ENCODE peak calls at places on chromosome 9, in six cellular contexts. One of them, this sample, is unnamed.

GRCh38 chr9:76369583-76369982 is 24.6 kb downstream of the RFK start:
- DNase-seq in NAMALWA: peak
- DNase-seq in IMR-90: peak
- DNase-seq in endodermal cell: peak
- DNase-seq in fibroblast of lung: peak
- DNase-seq in NCI-H1092: peak
- DNase-seq in this sample: no peak

GRCh38 chr9:98958271-98958989 is 14.7 kb downstream of the COL15A1 start:
- DNase-seq in NAMALWA: no peak
- DNase-seq in IMR-90: peak
- DNase-seq in endodermal cell: no peak
- DNase-seq in fibroblast of lung: peak
- DNase-seq in NCI-H1092: no peak
- DNase-seq in this sample: no peak

GRCh38 chr9:18905033-18905882 is 127.8 kb downstream of the SAXO1 start:
- DNase-seq in NAMALWA: no peak
- DNase-seq in IMR-90: peak
- DNase-seq in endodermal cell: no peak
- DNase-seq in fibroblast of lung: peak
- DNase-seq in NCI-H1092: no peak
- DNase-seq in this sample: no peak

GRCh38 chr9:91711755-91712591 is 238.1 kb downstream of the ROR2 start:
- DNase-seq in NAMALWA: peak
- DNase-seq in IMR-90: peak
- DNase-seq in endodermal cell: no peak
- DNase-seq in fibroblast of lung: no peak
- DNase-seq in NCI-H1092: no peak
- DNase-seq in this sample: no peak

GRCh38 chr9:618478-618877 is 223.0 kb upstream of the DMRT1 start:
- DNase-seq in NAMALWA: no peak
- DNase-seq in IMR-90: peak
- DNase-seq in endodermal cell: no peak
- DNase-seq in fibroblast of lung: peak
- DNase-seq in NCI-H1092: no peak
- DNase-seq in this sample: peak

GRCh38 chr9:15276328-15276969 is 30.6 kb downstream of the TTC39B start:
- DNase-seq in NAMALWA: no peak
- DNase-seq in IMR-90: no peak
- DNase-seq in endodermal cell: no peak
- DNase-seq in fibroblast of lung: no peak
- DNase-seq in NCI-H1092: no peak
- DNase-seq in this sample: no peak

GRCh38 chr9:90107021-90107771 is 502.4 kb downstream of the GADD45G start:
- DNase-seq in NAMALWA: no peak
- DNase-seq in IMR-90: no peak
- DNase-seq in endodermal cell: no peak
- DNase-seq in fibroblast of lung: no peak
- DNase-seq in NCI-H1092: peak
- DNase-seq in this sample: peak

GRCh38 chr9:71131145-71131544 is 9.7 kb upstream of the TRPM3 start:
- DNase-seq in NAMALWA: no peak
- DNase-seq in IMR-90: no peak
- DNase-seq in endodermal cell: no peak
- DNase-seq in fibroblast of lung: no peak
- DNase-seq in NCI-H1092: no peak
- DNase-seq in this sample: no peak

GRCh38 chr9:126514037-126514821 is 99.5 kb upstream of the LMX1B start:
- DNase-seq in NAMALWA: peak
- DNase-seq in IMR-90: peak
- DNase-seq in endodermal cell: peak
- DNase-seq in fibroblast of lung: peak
- DNase-seq in NCI-H1092: peak
- DNase-seq in this sample: no peak

GRCh38 chr9:12595400-12595799 is 97.8 kb upstream of the TYRP1 start:
- DNase-seq in NAMALWA: no peak
- DNase-seq in IMR-90: no peak
- DNase-seq in endodermal cell: no peak
- DNase-seq in fibroblast of lung: no peak
- DNase-seq in NCI-H1092: no peak
- DNase-seq in this sample: no peak

GRCh38 chr9:136190656-136191548 is 14.0 kb downstream of the LHX3 start:
- DNase-seq in NAMALWA: no peak
- DNase-seq in IMR-90: no peak
- DNase-seq in endodermal cell: no peak
- DNase-seq in fibroblast of lung: no peak
- DNase-seq in NCI-H1092: no peak
- DNase-seq in this sample: no peak

GRCh38 chr9:21682981-21683380 is 119.5 kb upstream of the MTAP start:
- DNase-seq in NAMALWA: no peak
- DNase-seq in IMR-90: peak
- DNase-seq in endodermal cell: no peak
- DNase-seq in fibroblast of lung: peak
- DNase-seq in NCI-H1092: no peak
- DNase-seq in this sample: peak

GRCh38 chr9:19641046-19641445 is 147.8 kb downstream of the SLC24A2 start:
- DNase-seq in NAMALWA: peak
- DNase-seq in IMR-90: no peak
- DNase-seq in endodermal cell: no peak
- DNase-seq in fibroblast of lung: peak
- DNase-seq in NCI-H1092: no peak
- DNase-seq in this sample: no peak

GRCh38 chr9:130320697-130321080 is 55.1 kb downstream of the HMCN2 start:
- DNase-seq in NAMALWA: no peak
- DNase-seq in IMR-90: no peak
- DNase-seq in endodermal cell: peak
- DNase-seq in fibroblast of lung: no peak
- DNase-seq in NCI-H1092: no peak
- DNase-seq in this sample: no peak

GRCh38 chr9:125854553-125855275 is 107.5 kb downstream of the PBX3 start:
- DNase-seq in NAMALWA: no peak
- DNase-seq in IMR-90: peak
- DNase-seq in endodermal cell: no peak
- DNase-seq in fibroblast of lung: peak
- DNase-seq in NCI-H1092: no peak
- DNase-seq in this sample: no peak

GRCh38 chr9:36872641-36873040 is 161.4 kb downstream of the PAX5 start:
- DNase-seq in NAMALWA: no peak
- DNase-seq in IMR-90: no peak
- DNase-seq in endodermal cell: no peak
- DNase-seq in fibroblast of lung: no peak
- DNase-seq in NCI-H1092: no peak
- DNase-seq in this sample: no peak

GRCh38 chr9:137311171-137311970 is 9.3 kb upstream of the NRARP start:
- DNase-seq in NAMALWA: no peak
- DNase-seq in IMR-90: peak
- DNase-seq in endodermal cell: peak
- DNase-seq in fibroblast of lung: no peak
- DNase-seq in NCI-H1092: no peak
- DNase-seq in this sample: peak

GRCh38 chr9:84228130-84228735 is 112.3 kb downstream of the SLC28A3 start:
- DNase-seq in NAMALWA: no peak
- DNase-seq in IMR-90: no peak
- DNase-seq in endodermal cell: peak
- DNase-seq in fibroblast of lung: no peak
- DNase-seq in NCI-H1092: no peak
- DNase-seq in this sample: no peak

GRCh38 chr9:91119679-91120078 is 242.0 kb downstream of the AUH start:
- DNase-seq in NAMALWA: no peak
- DNase-seq in IMR-90: peak
- DNase-seq in endodermal cell: no peak
- DNase-seq in fibroblast of lung: peak
- DNase-seq in NCI-H1092: no peak
- DNase-seq in this sample: no peak

GRCh38 chr9:95623614-95624013 is 106.8 kb upstream of the PTCH1 start:
- DNase-seq in NAMALWA: no peak
- DNase-seq in IMR-90: no peak
- DNase-seq in endodermal cell: no peak
- DNase-seq in fibroblast of lung: no peak
- DNase-seq in NCI-H1092: no peak
- DNase-seq in this sample: no peak

GRCh38 chr9:127779136-127779981 is 893 bp upstream of the SH2D3C start:
- DNase-seq in NAMALWA: peak
- DNase-seq in IMR-90: no peak
- DNase-seq in endodermal cell: peak
- DNase-seq in fibroblast of lung: peak
- DNase-seq in NCI-H1092: no peak
- DNase-seq in this sample: no peak

GRCh38 chr9:135906291-135907005 is 898 bp downstream of the CAMSAP1 start:
- DNase-seq in NAMALWA: no peak
- DNase-seq in IMR-90: peak
- DNase-seq in endodermal cell: peak
- DNase-seq in fibroblast of lung: peak
- DNase-seq in NCI-H1092: no peak
- DNase-seq in this sample: peak

GRCh38 chr9:92294297-92294676 is 790 bp upstream of the IARS1 start:
- DNase-seq in NAMALWA: peak
- DNase-seq in IMR-90: peak
- DNase-seq in endodermal cell: peak
- DNase-seq in fibroblast of lung: peak
- DNase-seq in NCI-H1092: no peak
- DNase-seq in this sample: no peak

GRCh38 chr9:36665921-36666429 is 93.3 kb downstream of the MELK start:
- DNase-seq in NAMALWA: no peak
- DNase-seq in IMR-90: peak
- DNase-seq in endodermal cell: no peak
- DNase-seq in fibroblast of lung: no peak
- DNase-seq in NCI-H1092: no peak
- DNase-seq in this sample: no peak

GRCh38 chr9:68998344-68998743 is 15.6 kb downstream of the PRKACG start:
- DNase-seq in NAMALWA: no peak
- DNase-seq in IMR-90: no peak
- DNase-seq in endodermal cell: no peak
- DNase-seq in fibroblast of lung: no peak
- DNase-seq in NCI-H1092: no peak
- DNase-seq in this sample: no peak